ENCODE peak calls at places on chromosomes 2 and 18, in six cellular contexts. B is GM12865, O is fibroblast of the aortic adventitia, N is trophoblast cell, I is fibroblast of lung, F is transverse colon. Q is an unnamed sample.

GRCh38 chr2:208466133-208466919 is 59.7 kb downstream of the PTH2R start:
- DNase-seq in O (peak; percentile 29), B (peak; percentile 59), F (no peak), I (peak; percentile 4), N (peak; percentile 69), Q (no peak)

GRCh38 chr2:11239718-11240462 is 84.6 kb downstream of the SLC66A3 start:
- DNase-seq in O (peak; percentile 34), F (no peak), I (no peak), B (no peak), N (peak; percentile 51), Q (no peak)

GRCh38 chr18:80238651-80239260 is 8.6 kb downstream of the PARD6G start:
- DNase-seq in N (no peak), F (no peak), O (no peak), I (no peak), B (no peak), Q (no peak)

GRCh38 chr2:49129034-49129433 is 25.3 kb downstream of the FSHR start:
- DNase-seq in O (no peak), N (no peak), I (no peak), F (no peak), B (peak; percentile 29), Q (no peak)

GRCh38 chr18:41875094-41875780 is 79.8 kb upstream of the PIK3C3 start:
- DNase-seq in I (peak; percentile 64), O (peak; percentile 35), F (no peak), N (peak; percentile 47), B (no peak), Q (no peak)

GRCh38 chr2:228655341-228655740 is 473.9 kb upstream of the SPHKAP start:
- DNase-seq in F (no peak), N (no peak), O (no peak), B (no peak), I (no peak), Q (no peak)

GRCh38 chr2:156695595-156695994 is 259.4 kb downstream of the GPD2 start:
- DNase-seq in O (no peak), B (no peak), I (no peak), N (no peak), F (no peak), Q (no peak)

GRCh38 chr2:9473308-9473984 is 905 bp upstream of the IAH1 start:
- DNase-seq in F (peak; percentile 46), I (no peak), B (peak; percentile 47), N (peak; percentile 58), O (no peak), Q (no peak)

GRCh38 chr2:110853516-110853915 is 121.1 kb downstream of the ACOXL start:
- DNase-seq in O (peak; percentile 6), B (peak; percentile 70), N (peak; percentile 59), F (peak; percentile 59), I (peak; percentile 8), Q (peak; percentile 44)

GRCh38 chr2:105437708-105438103 is 38.9 kb upstream of the FHL2 start:
- DNase-seq in N (no peak), O (peak; percentile 70), F (no peak), I (peak; percentile 95), B (no peak), Q (no peak)

GRCh38 chr2:8803658-8804379 is 33.6 kb downstream of the KIDINS220 start:
- DNase-seq in O (peak; percentile 89), F (peak; percentile 55), I (peak; percentile 91), B (peak; percentile 84), N (peak; percentile 97), Q (no peak)

DNA sequence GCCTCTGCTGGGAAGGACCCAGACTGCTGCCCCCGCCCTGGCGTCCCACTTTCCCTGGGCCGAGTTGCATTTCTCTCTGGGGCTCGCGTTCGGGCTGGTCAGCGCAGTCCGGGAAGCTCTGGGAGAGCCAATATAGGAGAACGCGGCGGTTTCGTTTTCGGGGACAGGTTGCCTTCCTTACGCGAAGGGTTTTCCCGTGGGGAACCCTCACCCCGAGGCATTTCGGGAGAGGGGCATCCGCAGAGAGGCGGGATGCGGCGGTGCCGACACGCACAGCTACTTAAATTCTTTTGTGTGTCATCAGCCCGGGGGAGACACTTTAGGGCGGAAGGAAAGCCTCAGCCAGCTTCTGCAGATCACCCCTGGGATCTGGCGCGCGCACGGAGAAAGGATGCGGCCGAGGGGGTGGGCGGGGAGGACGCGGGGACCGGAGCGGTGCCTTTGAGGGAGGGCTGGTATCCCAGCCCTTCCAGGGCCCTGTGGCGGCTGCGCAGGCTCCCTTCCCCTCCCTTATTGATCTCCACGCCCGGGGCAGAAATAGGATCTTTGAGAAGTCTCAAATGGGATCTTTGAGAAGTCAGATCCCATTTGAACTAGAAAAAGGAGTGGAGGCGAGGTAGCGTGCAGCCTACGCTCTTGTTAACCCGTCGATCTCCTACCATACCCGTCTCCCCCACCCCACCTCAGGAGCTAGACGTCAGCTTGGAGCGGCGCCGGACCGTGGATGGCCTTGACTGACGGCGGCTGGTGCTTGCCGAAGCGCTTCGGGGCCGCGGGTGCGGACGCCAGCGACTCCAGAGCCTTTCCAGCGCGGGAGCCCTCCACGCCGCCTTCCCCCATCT is 1.3 kb downstream of the GATA6 start:
- DNase-seq in N (peak; percentile 66), I (peak; percentile 72), O (peak; percentile 78), F (peak; percentile 43), B (no peak), Q (no peak)
- H3K4me3 ChIP-seq in N (peak overlapping the region; percentile 68), I (peak overlapping the region; percentile 89), O (peak overlapping the region; percentile 97), F (peak overlapping the region; percentile 86), B (peak overlapping the region; percentile 59), Q (peak overlapping the region; percentile 37)

DNA sequence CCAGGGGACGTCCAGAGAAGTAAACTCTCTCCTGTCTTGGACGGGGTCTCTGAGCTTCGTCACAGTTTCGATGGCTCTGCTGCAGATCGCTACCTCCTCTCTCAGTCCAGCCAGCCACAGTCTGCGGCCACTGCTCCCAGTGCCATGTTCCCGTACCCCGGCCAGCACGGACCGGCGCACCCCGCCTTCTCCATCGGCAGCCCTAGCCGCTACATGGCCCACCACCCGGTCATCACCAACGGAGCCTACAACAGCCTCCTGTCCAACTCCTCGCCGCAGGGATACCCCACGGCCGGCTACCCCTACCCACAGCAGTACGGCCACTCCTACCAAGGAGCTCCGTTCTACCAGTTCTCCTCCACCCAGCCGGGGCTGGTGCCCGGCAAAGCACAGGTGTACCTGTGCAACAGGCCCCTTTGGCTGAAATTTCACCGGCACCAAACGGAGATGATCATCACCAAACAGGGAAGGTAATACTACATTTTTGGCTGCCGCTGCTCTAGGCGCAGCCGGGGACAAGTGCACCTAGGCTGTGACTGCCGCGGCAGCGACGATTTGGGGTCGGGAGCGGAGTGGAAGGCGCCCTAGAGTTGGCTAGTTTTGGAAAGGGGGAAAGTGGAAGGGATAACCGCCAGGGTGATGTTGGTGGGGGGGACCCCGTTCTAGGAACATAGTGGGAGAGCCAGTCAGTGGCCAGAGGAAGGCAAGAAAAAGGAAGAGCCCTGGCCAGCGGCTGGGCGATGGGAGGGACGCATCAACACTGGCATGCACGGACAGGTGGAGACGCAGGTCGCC is 733 bp downstream of the TBR1 start:
- DNase-seq in N (no peak), B (no peak), F (no peak), O (no peak), I (no peak), Q (no peak)
- H3K4me3 ChIP-seq in N (no peak overlapping the region), B (no peak overlapping the region), F (no peak overlapping the region), O (no peak overlapping the region), I (no peak overlapping the region), Q (no peak overlapping the region)

GRCh38 chr18:63433349-63433866 is 11.1 kb upstream of the VPS4B start:
- DNase-seq in N (no peak), O (peak; percentile 85), B (no peak), I (no peak), F (no peak), Q (no peak)
- H3K4me3 ChIP-seq in N (no peak overlapping the region), O (no peak overlapping the region), B (no peak overlapping the region), I (no peak overlapping the region), F (no peak overlapping the region), Q (no peak overlapping the region)

GRCh38 chr2:241036397-241036963 is 38.1 kb downstream of the SNED1 start:
- DNase-seq in O (peak; percentile 13), B (peak; percentile 86), F (peak; percentile 69), I (peak; percentile 32), N (no peak), Q (peak; percentile 74)
- H3K4me3 ChIP-seq in O (peak overlapping the region; percentile 25), B (peak overlapping the region; percentile 24), F (peak overlapping the region; percentile 38), I (no peak overlapping the region), N (no peak overlapping the region), Q (peak overlapping the region; percentile 83)

DNA sequence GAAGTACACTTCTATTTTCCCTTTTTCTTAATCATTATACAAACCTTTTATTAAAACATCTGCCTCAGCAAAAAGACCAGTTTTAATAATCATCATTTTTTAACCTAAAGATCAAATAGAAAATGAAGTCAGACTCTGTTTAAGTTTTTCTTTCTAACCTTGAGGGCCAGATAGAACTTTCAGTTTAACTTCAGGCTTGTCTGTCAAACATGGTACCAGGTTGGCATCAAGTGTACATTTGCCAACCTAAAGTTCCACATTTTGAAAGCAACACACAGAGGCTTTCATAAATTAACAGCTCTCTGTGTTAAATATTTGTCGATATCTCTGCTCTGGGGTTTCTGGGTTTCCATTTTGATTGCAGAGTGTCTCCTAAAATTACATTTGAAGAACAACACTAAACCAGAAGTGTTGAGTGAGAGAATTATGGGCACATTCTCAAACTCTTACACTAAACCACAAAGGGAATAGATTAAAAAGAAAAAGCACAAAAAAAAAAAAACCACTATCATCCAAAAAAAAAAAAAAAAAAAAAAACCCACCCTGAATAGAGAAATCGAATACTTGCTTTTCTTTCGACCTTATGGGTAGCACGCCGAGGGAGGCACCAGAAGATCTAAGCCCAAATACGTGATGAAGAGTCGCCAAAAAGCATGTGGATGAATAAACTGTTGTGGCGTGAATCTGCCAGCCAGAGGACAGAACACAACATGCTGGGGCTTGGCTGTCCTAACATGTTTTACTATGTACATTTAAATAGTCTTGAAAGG is 166.2 kb downstream of the TCF4 start:
- DNase-seq in I (peak; percentile 74), F (no peak), O (peak; percentile 66), B (no peak), N (no peak), Q (no peak)
- H3K4me3 ChIP-seq in I (peak overlapping the region; percentile 66), F (peak overlapping the region; percentile 30), O (peak overlapping the region; percentile 58), B (no peak overlapping the region), N (no peak overlapping the region), Q (no peak overlapping the region)

DNA sequence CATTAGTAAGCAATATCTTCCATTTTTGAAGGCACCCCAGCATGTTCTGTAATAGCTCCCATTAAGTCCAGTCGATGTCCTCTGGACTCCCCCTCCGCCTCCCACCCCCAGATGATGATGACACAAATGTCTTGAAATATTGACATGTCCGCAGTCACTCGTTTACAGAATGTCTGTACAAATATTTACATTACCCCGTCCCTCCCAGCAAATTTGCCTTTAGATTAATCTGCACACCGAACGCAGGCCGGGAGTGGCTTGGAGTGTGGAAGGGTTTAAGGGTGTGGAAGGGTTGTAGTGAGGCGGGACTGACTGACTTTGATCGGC is 853 bp upstream of the OSBPL6 start:
- DNase-seq in N (no peak), O (no peak), I (no peak), B (no peak), F (no peak), Q (no peak)
- H3K4me3 ChIP-seq in N (peak overlapping the region; percentile 95), O (peak overlapping the region; percentile 82), I (peak overlapping the region; percentile 48), B (peak overlapping the region; percentile 53), F (peak overlapping the region; percentile 72), Q (peak overlapping the region; percentile 47)

GRCh38 chr2:206274434-206275273 is at the start of gene ZDBF2:
- DNase-seq in I (peak; percentile 79), F (peak; percentile 59), O (peak; percentile 70), N (peak; percentile 76), B (peak; percentile 61), Q (peak; percentile 65)
- H3K4me3 ChIP-seq in I (peak within 1 kb of the TSS; percentile 75), F (peak within 1 kb of the TSS; percentile 75), O (peak within 1 kb of the TSS; percentile 73), N (peak within 1 kb of the TSS; percentile 93), B (peak within 1 kb of the TSS; percentile 78), Q (no peak within 1 kb of the TSS)

GRCh38 chr2:38074775-38075435 is 1.0 kb downstream of the CYP1B1 start:
- DNase-seq in I (peak; percentile 47), F (no peak), B (no peak), N (no peak), O (peak; percentile 43), Q (no peak)
- H3K4me3 ChIP-seq in I (peak overlapping the region; percentile 61), F (peak overlapping the region; percentile 66), B (peak overlapping the region; percentile 58), N (peak overlapping the region; percentile 46), O (peak overlapping the region; percentile 70), Q (no peak overlapping the region)